ENCODE peak calls at places on chromosomes 3 and 15, in ten cellular contexts. H is endothelial cell; P is uterus; F is CD4-positive, alpha-beta T cell; J is activated CD8-positive, alpha-beta T cell treated with anti-CD3 and anti-CD28 coated beads for 36 hours; K is omental fat pad; E is MM.1S; Q is MCF 10A; X is neural crest cell; V is astrocyte of the spinal cord. D is an unnamed sample.

GRCh38 chr3:101735833-101736232 is 11.4 kb downstream of the CEP97 start:
- DNase-seq in H (no peak), P (no peak), F (no peak), J (no peak), K (no peak), E (no peak), Q (no peak), X (no peak), V (no peak), D (no peak)

GRCh38 chr3:111338059-111338698 is 203.8 kb upstream of the CD96 start:
- DNase-seq in H (peak; percentile 70), P (no peak), F (no peak), J (peak; percentile 60), K (no peak), E (peak; percentile 52), Q (peak; percentile 78), X (peak; percentile 66), V (peak; percentile 87), D (peak; percentile 72)

GRCh38 chr15:56468271-56468912 is 3.5 kb upstream of the MNS1 start:
- DNase-seq in H (no peak), P (no peak), F (no peak), J (peak; percentile 12), K (no peak), E (peak; percentile 85), Q (no peak), X (no peak), V (peak; percentile 3), D (no peak)

GRCh38 chr15:63473749-63473998 is 30.7 kb upstream of the USP3 start:
- DNase-seq in H (no peak), P (no peak), F (no peak), J (peak; percentile 33), K (no peak), E (no peak), Q (no peak), X (no peak), V (no peak), D (no peak)

GRCh38 chr3:48634661-48635221 is 520 bp downstream of the SLC26A6 start:
- DNase-seq in H (peak; percentile 36), P (peak; percentile 66), F (no peak), J (peak; percentile 80), K (no peak), E (peak; percentile 53), Q (peak; percentile 63), X (peak; percentile 34), V (peak; percentile 52), D (peak; percentile 47)

GRCh38 chr3:127486337-127486944 is 104.1 kb downstream of the TPRA1 start:
- DNase-seq in H (no peak), P (no peak), F (no peak), J (no peak), K (peak; percentile 14), E (no peak), Q (no peak), X (no peak), V (no peak), D (no peak)

GRCh38 chr15:41659855-41660234 is 360 bp upstream of the MGA start:
- DNase-seq in H (no peak), P (no peak), F (no peak), J (no peak), K (no peak), E (no peak), Q (no peak), X (no peak), V (no peak), D (no peak)

GRCh38 chr3:184568591-184568917 is 7.0 kb downstream of the EPHB3 start:
- DNase-seq in H (no peak), P (no peak), F (no peak), J (no peak), K (no peak), E (no peak), Q (no peak), X (no peak), V (no peak), D (no peak)

GRCh38 chr3:159148466-159148865 is 346.6 kb downstream of the MFSD1 start:
- DNase-seq in H (no peak), P (no peak), F (no peak), J (no peak), K (no peak), E (no peak), Q (no peak), X (no peak), V (no peak), D (no peak)

GRCh38 chr3:159146856-159147255 is 345.0 kb downstream of the MFSD1 start:
- DNase-seq in H (no peak), P (no peak), F (no peak), J (no peak), K (no peak), E (no peak), Q (no peak), X (no peak), V (no peak), D (no peak)

GRCh38 chr3:159149633-159150032 is 347.8 kb downstream of the MFSD1 start:
- DNase-seq in H (no peak), P (no peak), F (no peak), J (no peak), K (no peak), E (no peak), Q (no peak), X (no peak), V (no peak), D (no peak)

GRCh38 chr3:159150176-159150575 is 348.3 kb downstream of the MFSD1 start:
- DNase-seq in H (no peak), P (no peak), F (no peak), J (no peak), K (no peak), E (no peak), Q (no peak), X (no peak), V (no peak), D (no peak)

DNA sequence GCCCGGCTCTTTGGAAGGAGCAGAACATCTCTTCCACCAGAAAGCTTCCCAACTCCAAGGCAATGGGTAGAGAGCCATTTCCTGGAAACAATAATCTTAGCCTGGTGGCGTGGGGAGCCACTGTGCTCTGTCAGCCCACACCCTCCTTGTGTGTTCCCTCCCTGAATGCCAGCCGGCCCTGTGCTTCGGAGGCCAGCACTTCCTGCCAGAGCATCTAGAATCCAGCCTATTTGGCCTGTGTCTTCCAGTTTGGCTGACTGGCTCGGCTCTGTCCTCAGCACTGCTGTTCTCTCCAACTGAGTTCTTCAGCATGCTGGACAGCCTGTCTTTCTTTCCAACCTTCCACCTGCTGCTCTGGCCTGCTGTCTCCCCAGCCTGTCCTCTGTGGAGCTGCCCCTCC is 349.3 kb downstream of the MFSD1 start:
- DNase-seq in H (no peak), P (no peak), F (no peak), J (no peak), K (no peak), E (no peak), Q (no peak), X (no peak), V (no peak), D (no peak)
- TF ChIP-seq CTCF in H (no peak), P (no peak), F (no peak), J (no peak), K (no peak), E (no peak), Q (no peak), X (no peak), V (no peak), D (no peak)

GRCh38 chr15:31177936-31178335 is 76.4 kb upstream of the TRPM1 start:
- DNase-seq in H (peak; percentile 28), P (no peak), F (no peak), J (no peak), K (no peak), E (no peak), Q (no peak), X (no peak), V (no peak), D (no peak)

GRCh38 chr15:31173790-31174450 is 72.4 kb upstream of the TRPM1 start:
- DNase-seq in H (no peak), P (no peak), F (no peak), J (no peak), K (no peak), E (no peak), Q (no peak), X (no peak), V (no peak), D (no peak)

GRCh38 chr15:31175484-31175883 is 74.0 kb upstream of the TRPM1 start:
- DNase-seq in H (no peak), P (no peak), F (no peak), J (no peak), K (no peak), E (no peak), Q (no peak), X (no peak), V (no peak), D (no peak)

GRCh38 chr15:31178705-31179104 is 77.2 kb upstream of the TRPM1 start:
- DNase-seq in H (no peak), P (no peak), F (no peak), J (peak; percentile 19), K (no peak), E (no peak), Q (no peak), X (no peak), V (no peak), D (no peak)

DNA sequence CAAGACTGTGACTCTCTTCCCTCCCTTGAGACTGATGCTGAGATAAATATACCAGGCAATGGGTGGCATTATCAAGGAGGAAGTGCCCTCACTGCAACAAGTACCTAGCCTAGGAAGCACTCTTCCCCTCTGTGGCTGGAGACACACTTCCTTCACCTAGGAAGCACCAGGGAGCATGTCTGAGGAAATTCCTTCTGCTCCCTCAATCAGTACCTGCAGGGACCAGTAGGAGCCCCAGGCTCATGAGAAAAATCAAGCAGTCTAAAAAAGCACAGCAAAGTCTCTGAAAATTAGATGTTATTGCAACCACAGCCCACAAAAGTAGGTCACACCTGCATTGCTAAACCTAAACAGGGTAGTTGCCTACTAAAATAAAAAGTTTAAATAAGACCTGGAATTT is 78.2 kb upstream of the TRPM1 start:
- DNase-seq in H (no peak), P (no peak), F (no peak), J (no peak), K (no peak), E (no peak), Q (no peak), X (no peak), V (no peak), D (no peak)
- TF ChIP-seq CTCF in H (peak; percentile 36), P (no peak), F (no peak), J (no peak), K (no peak), E (peak; percentile 7), Q (no peak), X (no peak), V (no peak), D (no peak)

GRCh38 chr3:147385059-147386012 is 21.0 kb downstream of the ZIC4 start:
- DNase-seq in H (no peak), P (no peak), F (no peak), J (no peak), K (no peak), E (no peak), Q (no peak), X (no peak), V (no peak), D (no peak)

GRCh38 chr3:147380996-147381376 is 25.4 kb downstream of the ZIC4 start:
- DNase-seq in H (no peak), P (no peak), F (no peak), J (no peak), K (no peak), E (no peak), Q (no peak), X (no peak), V (no peak), D (no peak)

GRCh38 chr3:147384210-147385058 is 21.9 kb downstream of the ZIC4 start:
- DNase-seq in H (peak; percentile 69), P (no peak), F (no peak), J (peak; percentile 27), K (no peak), E (no peak), Q (no peak), X (no peak), V (no peak), D (no peak)

GRCh38 chr3:147381610-147382009 is 24.7 kb downstream of the ZIC4 start:
- DNase-seq in H (no peak), P (no peak), F (no peak), J (no peak), K (no peak), E (no peak), Q (no peak), X (no peak), V (no peak), D (no peak)

GRCh38 chr3:147383617-147384016 is 22.7 kb downstream of the ZIC4 start:
- DNase-seq in H (no peak), P (no peak), F (no peak), J (no peak), K (no peak), E (no peak), Q (peak; percentile 17), X (no peak), V (no peak), D (no peak)
- TF ChIP-seq CTCF in H (peak; percentile 27), P (no peak), F (no peak), J (no peak), K (no peak), E (peak; percentile 12), Q (no peak), X (peak; percentile 43), V (peak; percentile 47), D (no peak)

DNA sequence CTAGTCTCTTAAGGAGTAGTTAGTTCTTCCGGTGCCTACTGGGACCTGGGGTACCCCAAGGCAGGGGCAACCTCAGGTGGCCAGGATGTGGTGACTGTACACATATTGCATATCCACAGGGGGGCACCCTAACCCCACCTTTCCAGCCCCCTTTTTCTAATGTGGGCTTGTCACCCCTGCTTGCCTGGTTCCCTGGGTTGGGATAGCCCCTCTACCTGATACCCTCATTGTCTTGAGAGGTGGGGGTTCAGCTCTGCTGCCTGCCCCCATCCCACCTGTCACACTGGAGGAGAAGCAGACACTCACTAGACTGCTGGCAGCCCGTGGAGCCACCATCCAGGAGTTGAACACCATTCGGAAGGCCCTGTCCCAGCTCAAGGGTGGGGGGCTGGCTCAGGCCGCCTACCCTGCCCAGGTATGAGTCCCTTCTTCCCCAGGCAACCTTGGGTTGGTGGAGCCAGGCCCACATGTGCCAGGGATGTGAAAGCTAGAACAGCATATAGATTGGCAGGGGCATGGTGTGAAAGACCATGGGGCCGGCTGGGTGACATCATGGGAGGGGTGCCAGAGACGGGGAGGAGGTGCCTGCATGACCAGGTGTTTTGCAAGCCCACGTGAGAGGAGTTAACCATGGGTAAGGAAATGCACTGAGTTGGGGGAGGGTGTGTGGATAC is 4.0 kb downstream of the GLYCTK start:
- DNase-seq in H (peak; percentile 56), P (no peak), F (peak; percentile 29), J (peak; percentile 63), K (no peak), E (no peak), Q (no peak), X (peak; percentile 58), V (no peak), D (peak; percentile 78)
- TF ChIP-seq CTCF in H (peak; percentile 32), P (no peak), F (peak; percentile 53), J (peak; percentile 78), K (no peak), E (peak; percentile 58), Q (peak; percentile 34), X (peak; percentile 73), V (peak; percentile 51), D (peak; percentile 64)